ENCODE peak calls at places on chromosomes 2 and 18, in nine cellular contexts. One of them, this sample, is unnamed.

GRCh38 chr2:18209934-18210639 is 331.6 kb downstream of the KCNS3 start:
- DNase-seq in fibroblast of lung: peak; percentile 99
- DNase-seq in cardiac muscle cell: peak; percentile 25
- DNase-seq in BE2C: no peak
- DNase-seq in esophagus squamous epithelium: no peak
- DNase-seq in WTC11: no peak
- DNase-seq in foreskin keratinocyte: peak; percentile 96
- DNase-seq in ovary: no peak
- DNase-seq in GM12865: no peak
- DNase-seq in this sample: no peak

GRCh38 chr18:9513971-9514512 is 38.7 kb downstream of the RALBP1 start:
- DNase-seq in BE2C: no peak
- DNase-seq in fibroblast of lung: peak; percentile 86
- DNase-seq in ovary: no peak
- DNase-seq in WTC11: no peak
- DNase-seq in GM12865: no peak
- DNase-seq in cardiac muscle cell: peak; percentile 51
- DNase-seq in foreskin keratinocyte: peak; percentile 26
- DNase-seq in esophagus squamous epithelium: no peak
- DNase-seq in this sample: no peak

GRCh38 chr2:28366496-28367282 is 26.0 kb upstream of the FOSL2 start:
- DNase-seq in cardiac muscle cell: peak; percentile 83
- DNase-seq in ovary: no peak
- DNase-seq in fibroblast of lung: peak; percentile 35
- DNase-seq in BE2C: peak; percentile 41
- DNase-seq in GM12865: no peak
- DNase-seq in WTC11: no peak
- DNase-seq in foreskin keratinocyte: no peak
- DNase-seq in esophagus squamous epithelium: no peak
- DNase-seq in this sample: peak; percentile 80

GRCh38 chr2:67600946-67601345 is 203.8 kb downstream of the ETAA1 start:
- DNase-seq in BE2C: no peak
- DNase-seq in fibroblast of lung: peak; percentile 94
- DNase-seq in ovary: no peak
- DNase-seq in WTC11: no peak
- DNase-seq in GM12865: no peak
- DNase-seq in foreskin keratinocyte: peak; percentile 54
- DNase-seq in esophagus squamous epithelium: no peak
- DNase-seq in cardiac muscle cell: peak; percentile 80
- DNase-seq in this sample: no peak

GRCh38 chr2:71872466-71873051 is 275.1 kb downstream of the CYP26B1 start:
- DNase-seq in esophagus squamous epithelium: no peak
- DNase-seq in cardiac muscle cell: no peak
- DNase-seq in WTC11: no peak
- DNase-seq in foreskin keratinocyte: no peak
- DNase-seq in BE2C: no peak
- DNase-seq in GM12865: no peak
- DNase-seq in ovary: no peak
- DNase-seq in fibroblast of lung: no peak
- DNase-seq in this sample: no peak

GRCh38 chr2:28507806-28508764 is 12.2 kb downstream of the PLB1 start:
- DNase-seq in foreskin keratinocyte: peak; percentile 94
- DNase-seq in esophagus squamous epithelium: no peak
- DNase-seq in GM12865: peak; percentile 4
- DNase-seq in fibroblast of lung: peak; percentile 53
- DNase-seq in cardiac muscle cell: no peak
- DNase-seq in BE2C: no peak
- DNase-seq in WTC11: no peak
- DNase-seq in ovary: no peak
- DNase-seq in this sample: peak; percentile 47

GRCh38 chr2:224359569-224359968 is 42.3 kb downstream of the FAM124B start:
- DNase-seq in BE2C: peak; percentile 68
- DNase-seq in GM12865: peak; percentile 13
- DNase-seq in ovary: no peak
- DNase-seq in foreskin keratinocyte: no peak
- DNase-seq in cardiac muscle cell: peak; percentile 11
- DNase-seq in fibroblast of lung: no peak
- DNase-seq in esophagus squamous epithelium: no peak
- DNase-seq in WTC11: peak; percentile 58
- DNase-seq in this sample: no peak

GRCh38 chr2:85156141-85156540 is 22.9 kb downstream of the TCF7L1 start:
- DNase-seq in BE2C: no peak
- DNase-seq in WTC11: no peak
- DNase-seq in fibroblast of lung: peak; percentile 82
- DNase-seq in esophagus squamous epithelium: no peak
- DNase-seq in ovary: no peak
- DNase-seq in foreskin keratinocyte: no peak
- DNase-seq in cardiac muscle cell: peak; percentile 81
- DNase-seq in GM12865: no peak
- DNase-seq in this sample: no peak

GRCh38 chr2:19031642-19032041 is 326.8 kb downstream of the OSR1 start:
- DNase-seq in GM12865: no peak
- DNase-seq in BE2C: no peak
- DNase-seq in WTC11: no peak
- DNase-seq in esophagus squamous epithelium: no peak
- DNase-seq in cardiac muscle cell: no peak
- DNase-seq in foreskin keratinocyte: peak; percentile 18
- DNase-seq in ovary: no peak
- DNase-seq in fibroblast of lung: peak; percentile 32
- DNase-seq in this sample: no peak

GRCh38 chr2:141899740-141900139 is 231.1 kb downstream of the LRP1B start:
- DNase-seq in cardiac muscle cell: no peak
- DNase-seq in BE2C: no peak
- DNase-seq in ovary: no peak
- DNase-seq in esophagus squamous epithelium: no peak
- DNase-seq in foreskin keratinocyte: no peak
- DNase-seq in WTC11: no peak
- DNase-seq in GM12865: no peak
- DNase-seq in fibroblast of lung: no peak
- DNase-seq in this sample: no peak

GRCh38 chr18:23354625-23355024 is 98.5 kb upstream of the RIOK3 start:
- DNase-seq in fibroblast of lung: peak; percentile 84
- DNase-seq in ovary: no peak
- DNase-seq in esophagus squamous epithelium: no peak
- DNase-seq in WTC11: no peak
- DNase-seq in cardiac muscle cell: peak; percentile 53
- DNase-seq in GM12865: no peak
- DNase-seq in foreskin keratinocyte: peak; percentile 73
- DNase-seq in BE2C: no peak
- DNase-seq in this sample: no peak

GRCh38 chr2:157216421-157216965 is 41.0 kb upstream of the GALNT5 start:
- DNase-seq in BE2C: no peak
- DNase-seq in foreskin keratinocyte: no peak
- DNase-seq in esophagus squamous epithelium: no peak
- DNase-seq in cardiac muscle cell: no peak
- DNase-seq in fibroblast of lung: no peak
- DNase-seq in WTC11: no peak
- DNase-seq in ovary: no peak
- DNase-seq in GM12865: no peak
- DNase-seq in this sample: no peak

GRCh38 chr2:108266218-108266617 is 22.5 kb upstream of the SULT1C2 start:
- DNase-seq in ovary: no peak
- DNase-seq in fibroblast of lung: no peak
- DNase-seq in BE2C: no peak
- DNase-seq in WTC11: no peak
- DNase-seq in GM12865: no peak
- DNase-seq in esophagus squamous epithelium: no peak
- DNase-seq in foreskin keratinocyte: no peak
- DNase-seq in cardiac muscle cell: no peak
- DNase-seq in this sample: no peak

GRCh38 chr2:38264649-38265322 is 112.3 kb downstream of the ATL2 start:
- DNase-seq in GM12865: peak; percentile 21
- DNase-seq in esophagus squamous epithelium: no peak
- DNase-seq in ovary: no peak
- DNase-seq in foreskin keratinocyte: no peak
- DNase-seq in cardiac muscle cell: peak; percentile 36
- DNase-seq in fibroblast of lung: peak; percentile 79
- DNase-seq in BE2C: no peak
- DNase-seq in WTC11: no peak
- DNase-seq in this sample: no peak

GRCh38 chr2:43136862-43137261 is 89.5 kb downstream of the ZFP36L2 start:
- DNase-seq in cardiac muscle cell: no peak
- DNase-seq in fibroblast of lung: no peak
- DNase-seq in WTC11: no peak
- DNase-seq in GM12865: peak; percentile 47
- DNase-seq in esophagus squamous epithelium: peak; percentile 11
- DNase-seq in foreskin keratinocyte: no peak
- DNase-seq in ovary: no peak
- DNase-seq in BE2C: no peak
- DNase-seq in this sample: no peak

GRCh38 chr18:26429535-26429934 is 118.8 kb downstream of the KCTD1 start:
- DNase-seq in BE2C: no peak
- DNase-seq in cardiac muscle cell: peak; percentile 81
- DNase-seq in foreskin keratinocyte: peak; percentile 80
- DNase-seq in fibroblast of lung: peak; percentile 85
- DNase-seq in GM12865: no peak
- DNase-seq in esophagus squamous epithelium: no peak
- DNase-seq in ovary: no peak
- DNase-seq in WTC11: no peak
- DNase-seq in this sample: no peak

GRCh38 chr2:120867290-120868231 is 131.9 kb downstream of the GLI2 start:
- DNase-seq in WTC11: peak; percentile 55
- DNase-seq in ovary: peak; percentile 86
- DNase-seq in GM12865: no peak
- DNase-seq in esophagus squamous epithelium: no peak
- DNase-seq in cardiac muscle cell: peak; percentile 93
- DNase-seq in BE2C: no peak
- DNase-seq in foreskin keratinocyte: no peak
- DNase-seq in fibroblast of lung: peak; percentile 88
- DNase-seq in this sample: peak; percentile 49

GRCh38 chr2:172628085-172628484 is 72.2 kb downstream of the PDK1 start:
- DNase-seq in WTC11: no peak
- DNase-seq in GM12865: no peak
- DNase-seq in foreskin keratinocyte: no peak
- DNase-seq in BE2C: no peak
- DNase-seq in ovary: no peak
- DNase-seq in cardiac muscle cell: no peak
- DNase-seq in fibroblast of lung: no peak
- DNase-seq in esophagus squamous epithelium: no peak
- DNase-seq in this sample: no peak

GRCh38 chr2:176745543-176746331 is 466.9 kb upstream of the HNRNPA3 start:
- DNase-seq in fibroblast of lung: no peak
- DNase-seq in esophagus squamous epithelium: no peak
- DNase-seq in WTC11: no peak
- DNase-seq in ovary: no peak
- DNase-seq in BE2C: no peak
- DNase-seq in GM12865: peak; percentile 64
- DNase-seq in foreskin keratinocyte: no peak
- DNase-seq in cardiac muscle cell: no peak
- DNase-seq in this sample: no peak

GRCh38 chr2:85915606-85916303 is 27.0 kb upstream of the ST3GAL5 start:
- DNase-seq in esophagus squamous epithelium: no peak
- DNase-seq in WTC11: no peak
- DNase-seq in GM12865: no peak
- DNase-seq in foreskin keratinocyte: no peak
- DNase-seq in ovary: no peak
- DNase-seq in fibroblast of lung: no peak
- DNase-seq in cardiac muscle cell: no peak
- DNase-seq in BE2C: no peak
- DNase-seq in this sample: no peak

GRCh38 chr2:28581312-28581711 is 85.5 kb downstream of the PLB1 start:
- DNase-seq in cardiac muscle cell: no peak
- DNase-seq in ovary: no peak
- DNase-seq in fibroblast of lung: no peak
- DNase-seq in WTC11: no peak
- DNase-seq in foreskin keratinocyte: no peak
- DNase-seq in BE2C: no peak
- DNase-seq in GM12865: no peak
- DNase-seq in esophagus squamous epithelium: no peak
- DNase-seq in this sample: no peak

DNA sequence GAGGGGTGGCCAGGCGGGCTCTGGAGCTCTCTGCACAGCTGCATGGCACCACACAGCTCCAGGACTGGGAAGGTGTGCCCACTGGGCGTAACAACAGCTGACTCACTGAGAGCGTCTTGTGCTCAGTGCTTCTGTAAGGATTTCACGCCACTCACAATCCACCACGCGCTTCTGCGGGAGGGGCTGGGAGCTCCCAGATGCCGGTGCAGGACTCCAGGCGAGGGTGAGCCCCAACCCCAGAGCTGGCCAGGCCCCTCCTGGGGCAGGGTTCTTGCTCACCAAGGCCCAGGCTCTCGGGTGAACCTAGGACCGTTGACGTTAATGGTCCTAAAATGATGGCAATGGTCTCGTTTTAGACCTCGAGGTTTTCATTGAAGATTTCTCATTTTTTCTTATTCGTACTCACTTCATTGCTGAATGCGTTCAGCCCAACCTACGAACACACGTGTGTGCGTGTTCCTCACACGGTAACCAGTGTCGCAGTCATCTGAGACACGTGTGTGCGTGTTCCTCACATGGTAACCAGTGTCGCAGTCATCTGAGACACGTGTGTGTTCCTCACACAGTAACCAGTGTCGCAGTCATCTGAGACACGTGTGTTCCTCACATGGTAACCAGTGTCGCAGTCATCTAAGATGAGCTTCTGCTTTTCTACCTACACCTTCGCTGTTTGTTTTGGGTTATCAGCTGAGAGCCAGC is 38.4 kb upstream of the ZNF236 start:
- DNase-seq in fibroblast of lung: no peak
- DNase-seq in GM12865: no peak
- DNase-seq in foreskin keratinocyte: no peak
- DNase-seq in WTC11: no peak
- DNase-seq in esophagus squamous epithelium: no peak
- DNase-seq in ovary: no peak
- DNase-seq in BE2C: no peak
- DNase-seq in cardiac muscle cell: no peak
- DNase-seq in this sample: no peak
- TF ChIP-seq CTCF in fibroblast of lung: no peak
- TF ChIP-seq CTCF in GM12865: no peak
- TF ChIP-seq CTCF in foreskin keratinocyte: no peak
- TF ChIP-seq CTCF in WTC11: no peak
- TF ChIP-seq CTCF in esophagus squamous epithelium: no peak
- TF ChIP-seq CTCF in ovary: no peak
- TF ChIP-seq CTCF in BE2C: no peak
- TF ChIP-seq CTCF in cardiac muscle cell: no peak
- TF ChIP-seq CTCF in this sample: no peak

GRCh38 chr2:232117413-232117812 is 155.9 kb downstream of the DIS3L2 start:
- DNase-seq in ovary: no peak
- DNase-seq in WTC11: peak; percentile 19
- DNase-seq in cardiac muscle cell: no peak
- DNase-seq in BE2C: no peak
- DNase-seq in esophagus squamous epithelium: no peak
- DNase-seq in GM12865: no peak
- DNase-seq in fibroblast of lung: no peak
- DNase-seq in foreskin keratinocyte: no peak
- DNase-seq in this sample: no peak
- TF ChIP-seq CTCF in ovary: no peak
- TF ChIP-seq CTCF in WTC11: no peak
- TF ChIP-seq CTCF in cardiac muscle cell: no peak
- TF ChIP-seq CTCF in BE2C: peak; percentile 36
- TF ChIP-seq CTCF in esophagus squamous epithelium: no peak
- TF ChIP-seq CTCF in GM12865: no peak
- TF ChIP-seq CTCF in fibroblast of lung: no peak
- TF ChIP-seq CTCF in foreskin keratinocyte: peak; percentile 10
- TF ChIP-seq CTCF in this sample: no peak

GRCh38 chr2:10709290-10709939 is 12.0 kb upstream of the ATP6V1C2 start:
- DNase-seq in foreskin keratinocyte: peak; percentile 44
- DNase-seq in ovary: no peak
- DNase-seq in esophagus squamous epithelium: no peak
- DNase-seq in WTC11: peak; percentile 60
- DNase-seq in cardiac muscle cell: peak; percentile 40
- DNase-seq in GM12865: no peak
- DNase-seq in fibroblast of lung: no peak
- DNase-seq in BE2C: peak; percentile 24
- DNase-seq in this sample: peak; percentile 33
- TF ChIP-seq CTCF in foreskin keratinocyte: peak; percentile 77
- TF ChIP-seq CTCF in ovary: no peak
- TF ChIP-seq CTCF in esophagus squamous epithelium: peak; percentile 16
- TF ChIP-seq CTCF in WTC11: no peak
- TF ChIP-seq CTCF in cardiac muscle cell: peak; percentile 44
- TF ChIP-seq CTCF in GM12865: peak; percentile 23
- TF ChIP-seq CTCF in fibroblast of lung: peak; percentile 20
- TF ChIP-seq CTCF in BE2C: peak; percentile 61
- TF ChIP-seq CTCF in this sample: peak; percentile 26

GRCh38 chr2:239979243-239980023 is 45.7 kb downstream of the NDUFA10 start:
- DNase-seq in esophagus squamous epithelium: no peak
- DNase-seq in fibroblast of lung: peak; percentile 38
- DNase-seq in cardiac muscle cell: peak; percentile 58
- DNase-seq in WTC11: peak; percentile 69
- DNase-seq in ovary: no peak
- DNase-seq in BE2C: peak; percentile 89
- DNase-seq in foreskin keratinocyte: no peak
- DNase-seq in GM12865: no peak
- DNase-seq in this sample: no peak
- TF ChIP-seq CTCF in esophagus squamous epithelium: no peak
- TF ChIP-seq CTCF in fibroblast of lung: no peak
- TF ChIP-seq CTCF in cardiac muscle cell: peak; percentile 49
- TF ChIP-seq CTCF in WTC11: no peak
- TF ChIP-seq CTCF in ovary: no peak
- TF ChIP-seq CTCF in BE2C: peak; percentile 89
- TF ChIP-seq CTCF in foreskin keratinocyte: peak; percentile 22
- TF ChIP-seq CTCF in GM12865: no peak
- TF ChIP-seq CTCF in this sample: no peak

This sample was measured in colonic mucosa.